ENCODE peak calls at places on chromosome 12, in eight cellular contexts. M is left ventricle myocardium inferior, Z is AG09309, H is left cardiac atrium, C is mesenchymal stem cell, D is aorta, L is activated B cell treated with CpG ODN at 0.5 μM for 24 hours, P is M059J. U is an unnamed sample.

GRCh38 chr12:132103542-132104308 is 40.4 kb downstream of the DDX51 start:
- DNase-seq in H (no peak), D (no peak), P (no peak), C (no peak), Z (no peak), M (no peak), L (no peak), U (no peak)

GRCh38 chr12:52407918-52408317 is 1.8 kb upstream of the KRT82 start:
- DNase-seq in L (no peak), H (no peak), D (no peak), M (no peak), P (no peak), C (no peak), Z (no peak), U (no peak)

GRCh38 chr12:40162022-40162421 is 56.1 kb upstream of the SLC2A13 start:
- DNase-seq in D (no peak), Z (no peak), H (no peak), P (no peak), L (no peak), C (no peak), M (no peak), U (no peak)

GRCh38 chr12:47343684-47344567 is 264.2 kb upstream of the AMIGO2 start:
- DNase-seq in H (no peak), D (no peak), Z (peak), M (no peak), P (peak), C (peak), L (no peak), U (peak)

GRCh38 chr12:124856132-124856841 is 7.4 kb downstream of the SCARB1 start:
- DNase-seq in D (no peak), H (no peak), P (no peak), C (peak), Z (no peak), M (no peak), L (no peak), U (no peak)

GRCh38 chr12:3930216-3930615 is 57.0 kb upstream of the PARP11 start:
- DNase-seq in M (no peak), D (no peak), Z (no peak), C (no peak), P (no peak), L (no peak), H (no peak), U (no peak)

GRCh38 chr12:50960130-50960529 is 7.8 kb downstream of the HIGD1C start:
- DNase-seq in Z (no peak), H (no peak), D (no peak), M (no peak), P (no peak), C (peak), L (no peak), U (peak)

GRCh38 chr12:108702534-108702933 is 28.8 kb downstream of the CORO1C start:
- DNase-seq in P (no peak), Z (no peak), H (no peak), L (no peak), M (no peak), D (no peak), C (no peak), U (no peak)

GRCh38 chr12:51059086-51059485 is 11.0 kb downstream of the LETMD1 start:
- DNase-seq in M (no peak), C (no peak), D (no peak), L (no peak), Z (no peak), H (no peak), P (no peak), U (no peak)

GRCh38 chr12:108572166-108572790 is 9.9 kb downstream of the ISCU start:
- DNase-seq in C (no peak), H (no peak), P (peak), M (no peak), D (no peak), L (no peak), Z (no peak), U (no peak)

GRCh38 chr12:67593041-67593870 is 55.3 kb upstream of the DYRK2 start:
- DNase-seq in C (peak), H (no peak), M (no peak), D (no peak), P (peak), Z (no peak), L (no peak), U (peak)

GRCh38 chr12:23816394-23816851 is 133.0 kb downstream of the SOX5 start:
- DNase-seq in P (no peak), H (no peak), Z (no peak), C (no peak), L (no peak), D (no peak), M (no peak), U (no peak)